ENCODE peak calls at places on chromosomes 13 and 19, in four cellular contexts. One of them, this sample, is unnamed.

GRCh38 chr19:11191934-11192333 is 5.4 kb downstream of the KANK2 start:
- DNase-seq in esophagus squamous epithelium: no peak
- DNase-seq in Right ventricle myocardium superior: no peak
- DNase-seq in GOT3: no peak
- DNase-seq in this sample: no peak

GRCh38 chr19:15147090-15147489 is 39.9 kb downstream of the SYDE1 start:
- DNase-seq in Right ventricle myocardium superior: no peak
- DNase-seq in GOT3: no peak
- DNase-seq in esophagus squamous epithelium: no peak
- DNase-seq in this sample: no peak

GRCh38 chr13:81929988-81930387 is 1589.1 kb upstream of the SPRY2 start:
- DNase-seq in GOT3: no peak
- DNase-seq in Right ventricle myocardium superior: no peak
- DNase-seq in esophagus squamous epithelium: no peak
- DNase-seq in this sample: no peak

GRCh38 chr13:35211949-35212348 is 264.5 kb downstream of the MAB21L1 start:
- DNase-seq in Right ventricle myocardium superior: no peak
- DNase-seq in GOT3: no peak
- DNase-seq in esophagus squamous epithelium: no peak
- DNase-seq in this sample: no peak

GRCh38 chr13:90103099-90103784 is 1244.2 kb upstream of the MIR17HG start:
- DNase-seq in Right ventricle myocardium superior: peak
- DNase-seq in GOT3: no peak
- DNase-seq in esophagus squamous epithelium: no peak
- DNase-seq in this sample: peak

GRCh38 chr19:33203529-33203928 is 9.4 kb downstream of the LRP3 start:
- DNase-seq in Right ventricle myocardium superior: peak
- DNase-seq in GOT3: no peak
- DNase-seq in esophagus squamous epithelium: no peak
- DNase-seq in this sample: peak

GRCh38 chr13:114049026-114049425 is 75.2 kb upstream of the C13orf46 start:
- DNase-seq in Right ventricle myocardium superior: peak
- DNase-seq in GOT3: no peak
- DNase-seq in esophagus squamous epithelium: no peak
- DNase-seq in this sample: peak

GRCh38 chr19:27752530-27753184 is 1460.3 kb downstream of the UQCRFS1 start:
- DNase-seq in GOT3: no peak
- DNase-seq in Right ventricle myocardium superior: no peak
- DNase-seq in esophagus squamous epithelium: no peak
- DNase-seq in this sample: no peak

GRCh38 chr19:34224996-34225658 is 29.2 kb upstream of the GARRE1 start:
- DNase-seq in Right ventricle myocardium superior: no peak
- DNase-seq in GOT3: no peak
- DNase-seq in esophagus squamous epithelium: no peak
- DNase-seq in this sample: no peak

GRCh38 chr13:113519556-113519955 is 29.0 kb upstream of the DCUN1D2 start:
- DNase-seq in Right ventricle myocardium superior: no peak
- DNase-seq in esophagus squamous epithelium: no peak
- DNase-seq in GOT3: no peak
- DNase-seq in this sample: no peak

This sample was measured in lower lobe of right lung.